ENCODE peak calls at places on chromosomes 12 and 14, in seven cellular contexts. Q is HepG2, G is K562, L is HCT116, V is SK-N-SH, E is GM12878, J is H1. Y is an unnamed sample.

GRCh38 chr12:106113042-106113441 is 25.7 kb downstream of the NUAK1 start:
- DNase-seq in Q (no peak), G (no peak), L (peak), V (no peak), E (peak), J (no peak), Y (no peak)

GRCh38 chr12:9651265-9651729 is 18.2 kb upstream of the CLEC2D start:
- DNase-seq in Q (no peak), G (peak), L (no peak), V (no peak), E (no peak), J (no peak), Y (no peak)

GRCh38 chr14:61188936-61189808 is 92.0 kb downstream of the TMEM30B start:
- DNase-seq in Q (peak), G (peak), L (no peak), V (peak), E (no peak), J (no peak), Y (peak)

GRCh38 chr12:10641735-10642500 is 28.5 kb upstream of the MAGOHB start:
- DNase-seq in Q (no peak), G (no peak), L (no peak), V (no peak), E (no peak), J (no peak), Y (no peak)

GRCh38 chr12:66768293-66768692 is 89.4 kb upstream of the GRIP1 start:
- DNase-seq in Q (no peak), G (no peak), L (no peak), V (no peak), E (no peak), J (no peak), Y (no peak)

GRCh38 chr12:181921-182320 is 32.0 kb downstream of the SLC6A12 start:
- DNase-seq in Q (no peak), G (no peak), L (no peak), V (no peak), E (no peak), J (no peak), Y (no peak)

GRCh38 chr12:39365364-39366001 is 77.4 kb downstream of the KIF21A start:
- DNase-seq in Q (no peak), G (no peak), L (no peak), V (no peak), E (no peak), J (no peak), Y (peak)

GRCh38 chr14:67999290-67999689 is 179.7 kb downstream of the RAD51B start:
- DNase-seq in Q (no peak), G (no peak), L (no peak), V (no peak), E (no peak), J (no peak), Y (no peak)

GRCh38 chr14:70748422-70748821 is 60.9 kb downstream of the MAP3K9 start:
- DNase-seq in Q (no peak), G (no peak), L (no peak), V (no peak), E (no peak), J (no peak), Y (no peak)

GRCh38 chr14:91796622-91797347 is 64.9 kb upstream of the CATSPERB start:
- DNase-seq in Q (no peak), G (no peak), L (no peak), V (no peak), E (no peak), J (no peak), Y (no peak)

GRCh38 chr12:39224971-39225370 is 217.9 kb downstream of the KIF21A start:
- DNase-seq in Q (no peak), G (no peak), L (no peak), V (no peak), E (no peak), J (no peak), Y (no peak)

GRCh38 chr14:31320922-31321779 is 99.2 kb downstream of the HEATR5A start:
- DNase-seq in Q (no peak), G (no peak), L (no peak), V (no peak), E (no peak), J (no peak), Y (no peak)
- TF ChIP-seq JUND in Q (no peak), G (no peak), L (no peak), V (no peak), E (no peak), J (no peak), Y (no peak)

GRCh38 chr14:87430810-87431209 is 562.2 kb downstream of the GALC start:
- DNase-seq in Q (peak), G (no peak), L (no peak), V (no peak), E (no peak), J (no peak), Y (no peak)
- TF ChIP-seq JUND in Q (no peak), G (no peak), L (no peak), V (no peak), E (no peak), J (no peak), Y (no peak)

GRCh38 chr12:77402726-77403125 is 337.4 kb upstream of the E2F7 start:
- DNase-seq in Q (no peak), G (no peak), L (no peak), V (no peak), E (no peak), J (no peak), Y (no peak)
- TF ChIP-seq JUND in Q (no peak), G (no peak), L (no peak), V (peak), E (no peak), J (no peak), Y (no peak)

DNA sequence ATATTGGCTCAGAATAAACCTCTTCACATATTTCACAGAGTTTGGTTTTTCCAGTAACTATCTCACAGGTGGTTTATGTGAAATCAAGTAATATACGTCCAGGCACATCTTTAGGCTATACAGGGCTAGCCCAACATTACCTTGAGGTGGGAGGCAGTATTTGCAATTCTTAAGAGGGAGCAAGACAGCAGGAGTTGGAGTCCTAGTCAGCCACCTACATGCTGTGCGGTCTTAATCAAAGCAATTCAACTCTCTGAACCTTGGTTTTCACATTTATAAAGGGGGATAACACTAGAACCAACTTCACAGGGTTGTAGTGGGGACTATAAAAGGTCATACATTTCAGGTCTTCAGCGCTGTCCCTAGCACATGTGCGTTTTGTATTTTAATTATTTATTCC is 73.5 kb upstream of the FICD start:
- DNase-seq in Q (no peak), G (no peak), L (no peak), V (no peak), E (no peak), J (no peak), Y (no peak)
- TF ChIP-seq JUND in Q (no peak), G (no peak), L (no peak), V (no peak), E (no peak), J (no peak), Y (no peak)

GRCh38 chr12:27730097-27730588 is 19.5 kb downstream of the MRPS35 start:
- DNase-seq in Q (no peak), G (no peak), L (no peak), V (no peak), E (no peak), J (no peak), Y (no peak)

GRCh38 chr12:27733791-27734190 is 23.2 kb downstream of the MRPS35 start:
- DNase-seq in Q (no peak), G (no peak), L (no peak), V (no peak), E (no peak), J (no peak), Y (peak)

GRCh38 chr12:27732281-27732680 is 21.6 kb downstream of the MRPS35 start:
- DNase-seq in Q (peak), G (peak), L (no peak), V (no peak), E (no peak), J (no peak), Y (no peak)

GRCh38 chr12:27733052-27733656 is 22.5 kb downstream of the MRPS35 start:
- DNase-seq in Q (peak), G (peak), L (no peak), V (peak), E (no peak), J (no peak), Y (peak)
- TF ChIP-seq JUND in Q (no peak), G (no peak), L (no peak), V (no peak), E (no peak), J (no peak), Y (no peak)

GRCh38 chr12:100154472-100155247 is 12.0 kb upstream of the BLTP3B start:
- DNase-seq in Q (peak), G (peak), L (peak), V (peak), E (no peak), J (peak), Y (peak)
- TF ChIP-seq JUND in Q (no peak), G (no peak), L (no peak), V (no peak), E (no peak), J (no peak), Y (no peak)

GRCh38 chr14:98665019-98665418 is 607.0 kb downstream of the BCL11B start:
- DNase-seq in Q (no peak), G (no peak), L (no peak), V (no peak), E (no peak), J (no peak), Y (no peak)

GRCh38 chr14:98666545-98666944 is 605.5 kb downstream of the BCL11B start:
- DNase-seq in Q (no peak), G (no peak), L (no peak), V (no peak), E (no peak), J (no peak), Y (no peak)
- TF ChIP-seq JUND in Q (no peak), G (no peak), L (no peak), V (no peak), E (no peak), J (no peak), Y (no peak)

Y was measured in T47D.